ENCODE peak calls at places on chromosomes 2 and 18, in seven cellular contexts. A, N, P, Y, W, G and E are unnamed samples.

GRCh38 chr2:75162897-75163296 is 36.4 kb downstream of the TACR1 start:
- DNase-seq in Y (no peak), G (no peak), N (no peak), A (no peak), P (no peak), W (no peak), E (no peak)

GRCh38 chr2:32235315-32235714 is 29.4 kb downstream of the NLRC4 start:
- DNase-seq in W (no peak), P (no peak), N (peak; percentile 64), A (no peak), Y (peak; percentile 2), G (peak; percentile 55), E (no peak)

GRCh38 chr2:55620123-55620779 is 2.8 kb upstream of the PPP4R3B start:
- DNase-seq in N (peak; percentile 26), P (peak; percentile 40), G (peak; percentile 10), A (no peak), W (no peak), Y (peak; percentile 23), E (peak; percentile 24)

GRCh38 chr2:44087037-44087713 is 81.5 kb upstream of the PPM1B start:
- DNase-seq in A (peak; percentile 72), G (peak; percentile 87), P (peak; percentile 94), Y (peak; percentile 66), N (peak; percentile 58), W (peak; percentile 43), E (peak; percentile 80)

GRCh38 chr18:36130883-36131653 is 1.4 kb downstream of the ELP2 start:
- DNase-seq in Y (no peak), A (no peak), W (no peak), P (no peak), G (no peak), N (no peak), E (no peak)

GRCh38 chr2:893311-893710 is 57.3 kb upstream of the SNTG2 start:
- DNase-seq in Y (peak; percentile 93), A (no peak), G (peak; percentile 86), W (no peak), N (no peak), P (peak; percentile 81), E (peak; percentile 8)

GRCh38 chr2:223090081-223090480 is 38.1 kb downstream of the KCNE4 start:
- DNase-seq in P (no peak), A (no peak), N (no peak), Y (no peak), W (no peak), G (no peak), E (no peak)

GRCh38 chr2:118832791-118833715 is 14.4 kb downstream of the EN1 start:
- DNase-seq in P (no peak), N (no peak), A (no peak), Y (no peak), W (no peak), G (peak; percentile 22), E (peak; percentile 6)

GRCh38 chr2:225597911-225598310 is 198.4 kb downstream of the NYAP2 start:
- DNase-seq in P (no peak), G (no peak), Y (no peak), N (peak; percentile 59), A (no peak), W (no peak), E (no peak)

GRCh38 chr18:79598046-79598884 is 81.3 kb upstream of the CTDP1 start:
- DNase-seq in Y (no peak), G (peak; percentile 39), P (no peak), W (no peak), A (no peak), N (no peak), E (peak; percentile 61)

GRCh38 chr2:189566046-189566445 is 14.5 kb downstream of the SLC40A1 start:
- DNase-seq in G (peak; percentile 22), N (no peak), P (no peak), A (no peak), W (no peak), Y (no peak), E (no peak)

GRCh38 chr2:18749912-18750526 is 160.7 kb upstream of the NT5C1B start:
- DNase-seq in P (peak; percentile 45), N (peak; percentile 68), W (no peak), A (peak; percentile 2), Y (peak; percentile 70), G (peak; percentile 87), E (peak; percentile 48)

GRCh38 chr2:177396630-177397460 is 4.3 kb downstream of the AGPS start:
- DNase-seq in Y (peak; percentile 23), G (peak; percentile 56), N (peak; percentile 77), W (no peak), P (no peak), A (no peak), E (peak; percentile 26)

GRCh38 chr2:241603686-241604085 is 33.3 kb downstream of the THAP4 start:
- DNase-seq in G (no peak), Y (no peak), A (no peak), W (no peak), P (no peak), N (no peak), E (no peak)

GRCh38 chr2:127609031-127609751 is 36.8 kb upstream of the GPR17 start:
- DNase-seq in P (no peak), A (no peak), N (no peak), W (no peak), Y (no peak), G (no peak), E (no peak)

GRCh38 chr2:100262555-100263320 is 59.6 kb downstream of the LONRF2 start:
- DNase-seq in P (peak; percentile 84), N (peak; percentile 41), G (peak; percentile 81), W (no peak), Y (peak; percentile 70), A (peak; percentile 14), E (peak; percentile 56)

GRCh38 chr18:74290831-74291770 is 662 bp downstream of the CYB5A start:
- DNase-seq in P (peak; percentile 77), N (no peak), G (peak; percentile 84), W (peak; percentile 13), Y (peak; percentile 88), A (peak; percentile 57), E (peak; percentile 95)

GRCh38 chr2:113896791-113897190 is 6.9 kb downstream of the ACTR3 start:
- DNase-seq in G (no peak), N (no peak), A (no peak), P (no peak), W (no peak), Y (no peak), E (no peak)

GRCh38 chr2:236168110-236169067 is at the start of gene GBX2:
- DNase-seq in W (no peak), N (peak; percentile 41), P (peak; percentile 90), Y (no peak), A (peak; percentile 78), G (peak; percentile 96), E (peak; percentile 50)

GRCh38 chr2:191012845-191013616 is 940 bp downstream of the STAT1 start:
- DNase-seq in A (no peak), Y (peak; percentile 29), P (no peak), G (no peak), W (no peak), N (peak; percentile 72), E (no peak)

GRCh38 chr2:241802806-241803318 is 6.1 kb upstream of the NEU4 start:
- DNase-seq in A (no peak), Y (no peak), G (no peak), W (no peak), P (no peak), N (no peak), E (no peak)

GRCh38 chr2:27093430-27094352 is 7.1 kb downstream of the KHK start:
- DNase-seq in Y (no peak), A (no peak), P (no peak), W (no peak), N (no peak), G (no peak), E (no peak)

GRCh38 chr18:50405582-50406271 is 30.9 kb downstream of the SKA1 start:
- DNase-seq in A (peak; percentile 40), N (no peak), P (peak; percentile 31), Y (no peak), W (no peak), G (peak; percentile 74), E (peak; percentile 100)

GRCh38 chr2:19574788-19575260 is 216.4 kb upstream of the OSR1 start:
- DNase-seq in W (no peak), N (peak; percentile 76), Y (no peak), G (peak; percentile 90), A (no peak), P (no peak), E (peak; percentile 44)

GRCh38 chr18:76451475-76452331 is 43.3 kb downstream of the ZNF516 start:
- DNase-seq in G (peak; percentile 59), W (no peak), A (no peak), N (no peak), Y (no peak), P (no peak), E (peak; percentile 71)

GRCh38 chr2:86221066-86221684 is 21.9 kb downstream of the MRPL35 start:
- DNase-seq in W (no peak), Y (peak; percentile 58), A (no peak), G (peak; percentile 85), N (peak; percentile 47), P (peak; percentile 67), E (peak; percentile 39)

GRCh38 chr18:76476665-76477561 is 18.1 kb downstream of the ZNF516 start:
- DNase-seq in W (no peak), A (no peak), G (peak; percentile 24), Y (no peak), P (no peak), N (peak; percentile 97), E (no peak)

GRCh38 chr2:239857591-239857990 is 167.6 kb downstream of the NDUFA10 start:
- DNase-seq in G (no peak), Y (no peak), A (no peak), W (no peak), N (no peak), P (no peak), E (no peak)

GRCh38 chr2:71006955-71007799 is 12.5 kb upstream of the TEX261 start:
- DNase-seq in W (no peak), G (no peak), P (no peak), N (no peak), Y (peak; percentile 5), A (no peak), E (no peak)

GRCh38 chr2:204538179-204539009 is 6.9 kb upstream of the PARD3B start:
- DNase-seq in N (peak; percentile 68), P (peak; percentile 19), A (peak; percentile 5), Y (no peak), W (no peak), G (peak; percentile 45), E (peak; percentile 78)